ENCODE peak calls at places on chromosome 4, in four cellular contexts. Z is lung; N is CD8-positive, alpha-beta memory T cell; S is PC-3. X is an unnamed sample.

GRCh38 chr4:53186714-53187358 is 179.0 kb downstream of the SCFD2 start:
- DNase-seq in N (no peak), Z (no peak), S (no peak), X (no peak)

GRCh38 chr4:181301735-181302380 is 941.3 kb upstream of the TENM3 start:
- DNase-seq in Z (no peak), N (no peak), S (peak; percentile 33), X (no peak)

GRCh38 chr4:171334549-171334948 is 478.7 kb upstream of the GALNTL6 start:
- DNase-seq in Z (no peak), S (no peak), N (no peak), X (no peak)

GRCh38 chr4:155604718-155605601 is 61.7 kb upstream of the GUCY1A1 start:
- DNase-seq in N (no peak), S (peak; percentile 87), Z (peak; percentile 31), X (no peak)

GRCh38 chr4:78627046-78627965 is 75.7 kb downstream of the ANXA3 start:
- DNase-seq in S (peak; percentile 67), N (no peak), Z (no peak), X (peak; percentile 55)

GRCh38 chr4:164058775-164059174 is 564.3 kb downstream of the TMA16 start:
- DNase-seq in S (no peak), N (no peak), Z (no peak), X (no peak)

GRCh38 chr4:136056748-136057147 is 1475.5 kb downstream of the PCDH18 start:
- DNase-seq in Z (no peak), N (no peak), S (no peak), X (no peak)

GRCh38 chr4:73870260-73870659 is 1.1 kb downstream of the CXCL1 start:
- DNase-seq in S (peak; percentile 82), Z (peak; percentile 68), N (no peak), X (no peak)

GRCh38 chr4:56026596-56026995 is 77.9 kb downstream of the CEP135 start:
- DNase-seq in N (no peak), Z (no peak), S (peak; percentile 68), X (no peak)

GRCh38 chr4:100952590-100952989 is 394.7 kb downstream of the PPP3CA start:
- DNase-seq in N (no peak), S (no peak), Z (no peak), X (no peak)

GRCh38 chr4:107586321-107586720 is 133.7 kb downstream of the PAPSS1 start:
- DNase-seq in S (no peak), N (no peak), Z (no peak), X (no peak)

GRCh38 chr4:108830509-108831244 is 67.8 kb upstream of the ETNPPL start:
- DNase-seq in S (no peak), Z (peak; percentile 80), N (no peak), X (no peak)

GRCh38 chr4:1072830-1073446 is 40.4 kb downstream of the RNF212 start:
- DNase-seq in Z (peak; percentile 54), S (peak; percentile 60), N (peak; percentile 34), X (no peak)

GRCh38 chr4:105637409-105638258 is 70.9 kb downstream of the INTS12 start:
- DNase-seq in S (no peak), Z (peak; percentile 82), N (no peak), X (no peak)

GRCh38 chr4:128298852-128299251 is 11.2 kb upstream of the PGRMC2 start:
- DNase-seq in Z (no peak), S (no peak), N (no peak), X (no peak)

GRCh38 chr4:11160288-11160687 is 268.4 kb downstream of the HS3ST1 start:
- DNase-seq in N (no peak), Z (no peak), S (no peak), X (no peak)

GRCh38 chr4:30768278-30768677 is 48.1 kb downstream of the PCDH7 start:
- DNase-seq in N (no peak), S (no peak), Z (no peak), X (no peak)

GRCh38 chr4:797066-797465 is 28.9 kb downstream of the CPLX1 start:
- DNase-seq in S (no peak), N (no peak), Z (no peak), X (no peak)

DNA sequence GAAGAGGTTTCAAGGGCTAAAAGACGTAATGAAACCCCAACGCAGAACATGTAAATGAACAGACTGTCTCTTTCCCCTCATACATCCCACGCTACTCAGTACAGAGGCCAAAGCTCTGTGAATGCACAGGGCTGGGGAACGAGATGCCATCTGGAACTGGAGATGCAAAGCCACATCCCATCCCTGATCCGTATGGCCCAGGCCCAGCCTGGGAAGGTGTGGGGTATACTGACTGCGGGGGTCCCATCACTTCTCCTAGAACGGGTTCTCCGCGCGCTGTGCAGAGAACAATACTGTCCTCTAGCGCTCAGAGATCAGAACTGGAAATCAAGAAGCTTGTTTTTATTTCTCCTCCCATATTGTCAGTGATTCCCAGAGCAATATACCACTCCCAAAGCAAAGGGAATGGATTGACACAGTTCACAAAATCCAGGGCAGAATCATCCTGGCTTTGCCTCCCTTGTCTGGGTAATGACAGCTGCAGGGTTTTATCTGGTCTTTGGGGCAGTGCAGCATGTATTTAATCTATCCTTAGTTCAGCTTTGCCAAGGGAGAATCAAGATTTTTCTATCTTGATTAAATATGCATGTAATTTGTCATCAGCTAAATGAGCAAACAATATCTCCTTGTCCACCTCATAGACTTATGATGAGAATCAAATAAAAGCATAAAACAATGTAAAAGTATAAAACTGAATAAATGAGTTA is 47.3 kb upstream of the TLR3 start:
- DNase-seq in Z (no peak), N (no peak), S (peak; percentile 44), X (no peak)
- H3K27ac ChIP-seq in Z (no peak overlapping the region), N (no peak overlapping the region), S (no peak overlapping the region), X (no peak overlapping the region)

GRCh38 chr4:2583092-2583491 is 46.6 kb downstream of the FAM193A start:
- DNase-seq in S (no peak), N (no peak), Z (no peak), X (no peak)
- H3K27ac ChIP-seq in S (peak overlapping the region; percentile 31), N (no peak overlapping the region), Z (peak overlapping the region; percentile 1), X (peak overlapping the region; percentile 5)

DNA sequence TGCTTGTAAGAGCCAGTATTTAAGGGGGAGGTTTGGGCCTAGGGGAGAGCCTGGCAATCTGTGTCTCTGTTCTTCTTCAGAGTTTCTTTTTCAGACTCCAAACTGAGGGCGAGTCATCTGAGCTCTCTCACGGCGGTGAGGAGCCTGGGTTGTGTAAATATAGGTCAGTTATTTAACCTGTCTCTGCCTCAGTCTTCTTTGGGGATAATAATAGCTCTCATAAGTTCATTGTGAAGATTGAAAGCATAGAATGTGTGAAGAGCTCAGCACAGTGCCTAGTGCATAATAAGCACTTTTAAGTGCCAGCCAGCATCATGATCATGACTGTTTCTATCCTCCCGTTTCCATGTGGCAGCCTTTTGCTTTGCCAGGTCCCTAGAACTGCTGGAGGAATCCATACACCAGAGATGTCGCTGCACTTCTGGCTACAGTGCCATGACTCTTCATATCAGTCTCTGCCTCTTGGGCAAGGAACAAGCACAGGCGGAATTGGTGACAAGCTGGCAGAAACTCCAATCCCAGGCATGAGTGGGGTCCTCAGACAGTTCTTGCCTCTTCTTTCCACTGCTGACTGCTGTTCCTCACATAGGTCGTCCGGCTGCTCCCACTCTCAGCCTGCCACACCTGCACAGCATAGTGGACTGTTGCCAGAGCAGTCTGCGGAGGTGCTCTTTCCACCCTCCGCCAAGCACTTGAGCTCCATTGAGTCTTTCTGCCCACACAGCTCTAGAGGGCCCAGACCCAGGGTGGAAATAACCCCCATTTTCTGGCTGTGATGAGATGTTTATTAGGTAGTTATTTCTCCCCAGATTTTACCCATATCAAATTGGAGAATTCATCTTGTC is 103.7 kb upstream of the MAML3 start:
- DNase-seq in N (no peak), Z (no peak), S (peak; percentile 15), X (no peak)
- H3K27ac ChIP-seq in N (no peak overlapping the region), Z (no peak overlapping the region), S (no peak overlapping the region), X (peak overlapping the region; percentile 27)

GRCh38 chr4:98614655-98615054 is 43.8 kb downstream of the TSPAN5 start:
- DNase-seq in S (no peak), Z (no peak), N (no peak), X (no peak)

GRCh38 chr4:98613453-98614075 is 44.8 kb downstream of the TSPAN5 start:
- DNase-seq in S (no peak), N (no peak), Z (no peak), X (no peak)

GRCh38 chr4:98612318-98613250 is 45.8 kb downstream of the TSPAN5 start:
- DNase-seq in S (no peak), N (no peak), Z (no peak), X (no peak)

GRCh38 chr4:98615991-98616390 is 42.4 kb downstream of the TSPAN5 start:
- DNase-seq in S (no peak), N (no peak), Z (no peak), X (no peak)

DNA sequence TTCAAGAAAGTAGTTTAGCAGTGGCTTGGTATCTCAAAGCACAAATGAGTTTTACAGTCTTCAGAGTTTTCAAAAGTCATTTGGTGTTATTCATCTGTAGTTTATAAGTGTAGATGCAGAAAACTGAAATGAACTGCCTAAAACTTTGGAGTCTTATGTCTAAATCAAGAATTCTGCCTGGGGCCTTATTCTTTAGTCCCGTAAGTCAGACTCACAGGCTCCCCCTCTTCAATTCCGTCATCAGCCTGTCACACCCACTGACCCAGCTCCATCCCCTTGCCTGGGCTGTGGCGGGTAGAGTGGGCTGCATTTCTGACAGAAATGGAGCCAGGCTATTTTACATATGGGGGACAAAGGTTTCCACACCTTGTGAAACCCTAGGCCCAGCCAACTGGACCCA is 44.3 kb downstream of the TSPAN5 start:
- DNase-seq in S (no peak), N (no peak), Z (no peak), X (no peak)
- H3K27ac ChIP-seq in S (no peak overlapping the region), N (no peak overlapping the region), Z (no peak overlapping the region), X (no peak overlapping the region)

GRCh38 chr4:38871593-38871992 is 4.0 kb downstream of the FAM114A1 start:
- DNase-seq in Z (no peak), N (no peak), S (no peak), X (no peak)
- H3K27ac ChIP-seq in Z (peak overlapping the region; percentile 40), N (no peak overlapping the region), S (peak overlapping the region; percentile 80), X (peak overlapping the region; percentile 1)

X was measured in epithelial cell of prostate.